ENCODE peak calls at places on chromosome 7, in five cellular contexts. O is adrenal gland, H is MCF 10A, T is nephron progenitor cell, Y is Panc1. M is an unnamed sample.

GRCh38 chr7:65216469-65216868 is 157.2 kb upstream of the ZNF92 start:
- DNase-seq in O (peak), Y (peak), H (peak), T (peak), M (no peak)

GRCh38 chr7:28005848-28006233 is 174.8 kb downstream of the JAZF1 start:
- DNase-seq in H (no peak), T (no peak), O (no peak), Y (no peak), M (no peak)

GRCh38 chr7:12570529-12571461 is at the start of gene SCIN:
- DNase-seq in O (no peak), T (peak), Y (no peak), H (peak), M (peak)

GRCh38 chr7:22563621-22564241 is 63.7 kb upstream of the STEAP1B start:
- DNase-seq in H (peak), T (peak), Y (no peak), O (no peak), M (no peak)

GRCh38 chr7:30364773-30365172 is 80.4 kb downstream of the ZNRF2 start:
- DNase-seq in Y (no peak), T (no peak), O (no peak), H (no peak), M (no peak)

GRCh38 chr7:140581411-140581810 is 59.2 kb downstream of the DENND2A start:
- DNase-seq in T (no peak), Y (no peak), H (no peak), O (no peak), M (no peak)

GRCh38 chr7:107353701-107354100 is 116.2 kb upstream of the GPR22 start:
- DNase-seq in Y (no peak), H (no peak), T (no peak), O (no peak), M (no peak)

GRCh38 chr7:123351506-123352225 is 151.9 kb upstream of the SLC13A1 start:
- DNase-seq in H (peak), O (no peak), T (no peak), Y (no peak), M (no peak)

GRCh38 chr7:151315038-151315655 is 26.5 kb upstream of the NUB1 start:
- DNase-seq in Y (peak), H (peak), O (peak), T (peak), M (peak)

GRCh38 chr7:142853739-142854504 is 954 bp upstream of the EPHB6 start:
- DNase-seq in Y (peak), T (peak), H (peak), O (peak), M (peak)

GRCh38 chr7:53473371-53473770 is 437.9 kb downstream of the POM121L12 start:
- DNase-seq in Y (no peak), T (no peak), O (no peak), H (no peak), M (no peak)

GRCh38 chr7:80014507-80014906 is 120.1 kb upstream of the GNAI1 start:
- DNase-seq in Y (no peak), H (peak), T (no peak), O (no peak), M (no peak)

GRCh38 chr7:100583132-100584045 is 2.5 kb downstream of the LRCH4 start:
- DNase-seq in T (no peak), O (peak), H (no peak), Y (no peak), M (peak)

GRCh38 chr7:22726345-22726848 is 603 bp upstream of the IL6 start:
- DNase-seq in Y (no peak), H (peak), T (peak), O (peak), M (no peak)

GRCh38 chr7:81457858-81458522 is 311.9 kb downstream of the HGF start:
- DNase-seq in H (peak), T (no peak), Y (no peak), O (no peak), M (no peak)

DNA sequence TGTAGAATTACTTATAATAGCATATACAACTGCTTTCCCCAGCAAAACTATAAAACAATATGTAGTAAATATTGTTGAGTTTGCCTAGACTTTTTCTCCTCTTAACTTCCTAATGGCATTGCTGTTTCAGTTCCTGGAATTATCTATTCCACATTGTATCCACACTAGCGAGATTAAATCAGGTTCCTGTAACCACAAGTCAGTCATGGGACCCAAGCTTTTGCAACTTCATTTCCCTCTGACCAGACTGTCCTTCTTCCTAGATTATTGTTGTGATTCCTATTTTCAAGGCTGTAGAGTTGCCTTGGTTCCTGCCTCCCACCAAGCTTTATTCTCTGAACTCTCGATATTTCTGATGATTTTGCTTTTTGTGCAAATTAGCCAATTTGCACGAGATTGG is 173.3 kb upstream of the ZNF804B start:
- DNase-seq in H (no peak), O (no peak), Y (no peak), T (no peak), M (no peak)
- TF ChIP-seq CTCF in H (no peak), O (no peak), Y (no peak), T (no peak), M (no peak)

DNA sequence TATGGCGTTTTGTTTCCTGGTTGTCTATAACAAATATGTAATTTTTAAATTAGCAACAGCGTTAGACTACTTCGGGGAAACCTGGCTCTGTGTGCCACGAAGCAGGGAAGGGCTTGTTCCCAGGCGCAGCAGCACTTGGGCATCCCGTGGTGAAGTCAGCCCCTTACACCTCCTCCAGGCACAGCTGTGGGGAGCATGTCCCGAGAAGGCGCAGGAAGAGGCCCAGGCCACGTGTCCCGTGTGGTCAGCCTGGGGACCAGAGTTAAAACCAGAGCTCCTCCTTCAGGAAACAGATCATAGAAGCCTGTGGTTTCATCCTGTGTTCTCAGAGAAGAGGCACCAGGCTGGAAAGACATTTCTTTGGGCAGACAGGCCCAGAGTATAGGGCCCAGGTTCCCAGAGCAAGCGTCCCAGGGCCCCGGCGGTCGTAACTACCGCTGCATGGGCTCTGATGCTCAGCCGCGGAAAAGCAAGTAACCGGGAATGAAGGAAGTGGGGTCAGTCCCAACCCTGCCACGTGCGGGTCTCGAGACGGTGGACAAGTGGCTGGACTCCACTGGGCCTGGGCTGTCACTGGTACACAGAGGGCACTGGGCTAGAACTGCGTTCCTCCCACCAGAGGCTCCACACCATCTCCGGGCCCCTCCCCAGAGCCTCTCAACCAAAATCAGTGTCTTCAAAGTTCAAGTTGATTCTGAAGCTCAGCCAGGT is 7.1 kb downstream of the NUDT1 start:
- DNase-seq in H (peak), O (peak), T (no peak), Y (no peak), M (no peak)
- TF ChIP-seq CTCF in H (no peak), O (no peak), T (no peak), Y (no peak), M (no peak)

GRCh38 chr7:75878769-75879596 is at the start of gene RHBDD2:
- DNase-seq in H (peak), O (peak), T (peak), Y (peak), M (peak)
- TF ChIP-seq CTCF in H (no peak), O (no peak), T (no peak), Y (no peak), M (no peak)

GRCh38 chr7:35839860-35840854 is 39.3 kb downstream of the SEPTIN7 start:
- DNase-seq in O (no peak), T (no peak), Y (peak), H (peak), M (no peak)
- TF ChIP-seq CTCF in O (no peak), T (no peak), Y (peak), H (no peak), M (no peak)

GRCh38 chr7:35430547-35431153 is 176.8 kb upstream of the TBX20 start:
- DNase-seq in H (peak), O (no peak), Y (no peak), T (no peak), M (no peak)
- TF ChIP-seq CTCF in H (peak), O (no peak), Y (peak), T (peak), M (peak)

DNA sequence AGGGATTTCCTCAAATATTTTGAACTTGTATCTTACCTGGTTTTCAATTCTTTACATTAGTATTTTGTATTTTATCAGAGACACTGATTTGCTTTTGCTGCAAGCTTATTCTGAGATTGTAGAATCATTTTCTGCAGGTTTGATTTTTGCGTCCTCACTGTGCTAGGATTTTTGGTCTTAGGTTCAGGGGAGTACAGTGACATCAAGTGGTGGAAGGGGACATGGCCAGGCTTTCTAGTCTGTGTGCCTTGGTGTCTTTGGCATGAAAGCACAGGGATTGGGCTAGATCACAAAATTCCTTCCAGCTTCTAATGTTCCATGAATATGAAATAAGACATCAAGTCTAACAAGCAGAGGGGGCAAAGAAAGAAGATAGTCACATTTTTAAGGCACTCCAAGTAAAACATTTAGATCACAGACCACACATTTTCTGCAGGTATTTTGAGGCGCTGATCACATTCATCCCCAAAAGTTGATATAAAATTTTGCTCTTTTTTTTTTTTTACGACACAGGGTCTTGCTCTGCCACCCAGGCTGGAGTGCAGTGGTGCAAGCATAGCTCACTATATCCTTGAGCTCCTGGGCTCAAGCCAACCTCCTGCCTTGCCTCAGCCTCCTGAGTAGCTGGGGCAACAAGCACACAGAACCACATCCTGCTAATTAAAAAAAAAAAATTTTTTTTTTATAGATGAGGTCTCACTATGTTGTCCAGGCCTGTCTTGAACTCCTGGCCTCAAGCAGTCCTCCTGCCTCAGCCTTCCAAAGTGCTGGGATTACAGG is 124.4 kb downstream of the PON1 start:
- DNase-seq in T (peak), H (peak), Y (peak), O (peak), M (no peak)
- TF ChIP-seq CTCF in T (peak), H (peak), Y (peak), O (peak), M (no peak)

GRCh38 chr7:111953611-111954010 is 252.6 kb downstream of the DOCK4 start:
- DNase-seq in Y (peak), H (peak), T (no peak), O (no peak), M (no peak)
- TF ChIP-seq CTCF in Y (peak), H (peak), T (no peak), O (no peak), M (no peak)

GRCh38 chr7:51160990-51161615 is 155.5 kb downstream of the COBL start:
- DNase-seq in T (peak), H (peak), O (peak), Y (peak), M (no peak)

GRCh38 chr7:51158742-51159441 is 157.7 kb downstream of the COBL start:
- DNase-seq in O (no peak), H (no peak), T (no peak), Y (no peak), M (no peak)

GRCh38 chr7:51160411-51160810 is 156.2 kb downstream of the COBL start:
- DNase-seq in T (no peak), Y (no peak), H (no peak), O (no peak), M (no peak)

GRCh38 chr7:51162724-51163329 is 153.8 kb downstream of the COBL start:
- DNase-seq in Y (peak), O (peak), T (peak), H (peak), M (no peak)

GRCh38 chr7:51161937-51162336 is 154.7 kb downstream of the COBL start:
- DNase-seq in H (no peak), O (no peak), T (no peak), Y (no peak), M (no peak)
- TF ChIP-seq CTCF in H (no peak), O (no peak), T (no peak), Y (no peak), M (no peak)

GRCh38 chr7:95190515-95190914 is 133.8 kb downstream of the PON1 start:
- DNase-seq in T (no peak), Y (no peak), H (no peak), O (no peak), M (no peak)
- TF ChIP-seq CTCF in T (no peak), Y (peak), H (no peak), O (no peak), M (no peak)

M was measured in CD14-positive monocyte.